ENCODE peak calls at places on chromosome 4, in ten cellular contexts. W, F, K, J, V, G, S, D, L and C are unnamed samples.
A peak's percentile ranks its signal among the peaks of the same experiment; 100 is the strongest.

GRCh38 chr4:15653864-15654391 is 1.2 kb downstream of the FBXL5 start:
- DNase-seq in W (peak; percentile 8), F (peak; percentile 77), K (no peak), J (peak; percentile 71), V (no peak), G (no peak), S (no peak), D (no peak), L (no peak), C (no peak)

GRCh38 chr4:73683033-73683432 is 57.3 kb upstream of the CXCL8 start:
- DNase-seq in W (no peak), F (no peak), K (no peak), J (no peak), V (no peak), G (no peak), S (no peak), D (no peak), L (no peak), C (no peak)

GRCh38 chr4:110945600-110945999 is 322.7 kb upstream of the PITX2 start:
- DNase-seq in W (no peak), F (no peak), K (no peak), J (no peak), V (no peak), G (peak; percentile 39), S (no peak), D (no peak), L (no peak), C (no peak)

GRCh38 chr4:74659576-74660411 is 134.5 kb downstream of the BTC start:
- DNase-seq in W (no peak), F (peak; percentile 96), K (no peak), J (peak; percentile 99), V (no peak), G (no peak), S (no peak), D (no peak), L (peak; percentile 15), C (no peak)

GRCh38 chr4:162683659-162684370 is 482.9 kb downstream of the NAF1 start:
- DNase-seq in W (no peak), F (no peak), K (no peak), J (peak; percentile 62), V (no peak), G (no peak), S (no peak), D (no peak), L (no peak), C (no peak)

GRCh38 chr4:165592386-165592785 is 213.6 kb downstream of the CPE start:
- DNase-seq in W (no peak), F (no peak), K (no peak), J (peak; percentile 87), V (no peak), G (no peak), S (no peak), D (no peak), L (no peak), C (no peak)

GRCh38 chr4:126915999-126916625 is 716.6 kb upstream of the INTU start:
- DNase-seq in W (no peak), F (peak; percentile 35), K (no peak), J (no peak), V (no peak), G (no peak), S (no peak), D (no peak), L (no peak), C (no peak)

GRCh38 chr4:168453146-168453545 is 27.1 kb downstream of the DDX60L start:
- DNase-seq in W (no peak), F (no peak), K (no peak), J (no peak), V (no peak), G (no peak), S (no peak), D (no peak), L (no peak), C (no peak)

GRCh38 chr4:152064282-152064681 is 303.5 kb upstream of the GATB start:
- DNase-seq in W (no peak), F (peak; percentile 35), K (no peak), J (peak; percentile 24), V (no peak), G (no peak), S (no peak), D (no peak), L (no peak), C (no peak)

GRCh38 chr4:83865417-83866150 is 329.7 kb downstream of the GPAT3 start:
- DNase-seq in W (peak; percentile 71), F (no peak), K (no peak), J (peak; percentile 16), V (no peak), G (no peak), S (no peak), D (no peak), L (no peak), C (no peak)

GRCh38 chr4:138414202-138414601 is 172.1 kb upstream of the SLC7A11 start:
- DNase-seq in W (no peak), F (no peak), K (no peak), J (no peak), V (no peak), G (no peak), S (no peak), D (no peak), L (no peak), C (no peak)

GRCh38 chr4:41144812-41145211 is 69.5 kb downstream of the APBB2 start:
- DNase-seq in W (no peak), F (peak; percentile 12), K (no peak), J (no peak), V (no peak), G (no peak), S (no peak), D (no peak), L (no peak), C (no peak)

GRCh38 chr4:41143721-41144379 is 70.5 kb downstream of the APBB2 start:
- DNase-seq in W (no peak), F (peak; percentile 71), K (no peak), J (no peak), V (no peak), G (no peak), S (no peak), D (no peak), L (no peak), C (no peak)

GRCh38 chr4:41141910-41142309 is 72.4 kb downstream of the APBB2 start:
- DNase-seq in W (no peak), F (peak; percentile 79), K (no peak), J (peak; percentile 98), V (no peak), G (no peak), S (no peak), D (no peak), L (no peak), C (no peak)

GRCh38 chr4:41142356-41142755 is 72.0 kb downstream of the APBB2 start:
- DNase-seq in W (no peak), F (peak; percentile 35), K (no peak), J (no peak), V (no peak), G (no peak), S (no peak), D (peak; percentile 39), L (no peak), C (no peak)

DNA sequence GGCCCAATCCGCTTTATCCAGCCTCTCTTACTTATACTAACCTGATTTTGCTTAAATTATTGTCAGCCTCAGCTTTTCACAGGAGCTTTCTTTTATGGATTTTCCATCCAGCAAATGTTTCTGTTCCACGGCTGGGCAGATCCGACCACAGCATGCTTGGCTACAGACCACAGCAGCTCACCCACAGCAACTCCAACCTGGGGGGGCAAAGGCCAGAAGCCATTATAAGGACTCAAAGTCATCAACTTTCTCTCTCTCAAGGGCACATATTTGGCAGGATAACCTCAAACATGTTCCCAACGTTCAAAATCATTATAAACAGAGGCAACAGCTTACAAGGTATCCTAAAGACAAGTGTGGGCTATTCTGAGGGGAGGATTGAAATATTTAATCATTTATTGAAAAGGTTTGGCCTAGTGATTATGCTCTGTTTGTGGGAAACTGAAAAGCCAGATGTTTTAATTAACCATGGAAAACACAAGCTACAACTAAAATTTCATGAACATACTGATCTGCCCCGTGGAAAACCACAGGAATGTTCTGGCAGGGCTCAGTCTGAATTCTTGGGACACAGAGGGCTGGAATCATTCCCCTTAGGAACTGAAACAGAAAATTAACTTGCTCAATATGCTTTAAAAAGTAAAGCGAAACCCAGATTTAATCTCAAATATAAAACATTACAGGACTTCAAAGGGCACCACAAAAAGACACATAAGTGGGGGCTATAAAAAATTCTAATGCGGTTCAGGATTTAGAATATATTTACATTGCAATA is 71.2 kb downstream of the APBB2 start:
- DNase-seq in W (no peak), F (peak; percentile 94), K (no peak), J (peak; percentile 97), V (no peak), G (peak; percentile 63), S (peak; percentile 29), D (peak; percentile 28), L (peak; percentile 74), C (no peak)
- H3K4me3 ChIP-seq in W (no peak overlapping the region), F (peak overlapping the region; percentile 63), K (no peak overlapping the region), J (no peak overlapping the region), V (no peak overlapping the region), G (peak overlapping the region; percentile 33), S (peak overlapping the region; percentile 9), D (peak overlapping the region; percentile 10), L (no peak overlapping the region), C (no peak overlapping the region)

DNA sequence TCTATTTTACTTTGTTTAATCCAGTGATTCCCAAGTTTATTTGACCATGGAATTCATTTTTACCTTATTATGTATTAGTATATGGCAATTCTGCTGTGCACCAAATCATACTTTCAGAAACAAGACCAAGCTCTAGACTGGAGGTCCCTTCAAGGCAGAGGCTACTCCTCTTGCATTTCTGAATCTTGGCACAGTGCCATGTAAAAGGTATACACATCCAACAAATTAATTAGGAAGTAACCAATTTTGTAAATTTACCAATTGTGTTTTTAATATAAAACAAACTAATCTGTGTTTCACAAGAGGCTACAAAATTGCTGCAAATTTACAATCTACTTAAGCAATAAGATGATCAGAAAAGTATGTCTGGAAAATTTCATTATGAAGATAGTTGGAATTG is 712.2 kb upstream of the HS3ST1 start:
- DNase-seq in W (no peak), F (no peak), K (no peak), J (no peak), V (no peak), G (no peak), S (no peak), D (no peak), L (no peak), C (no peak)
- H3K4me1 ChIP-seq in W (no peaks in the 10 kb centered on the region), F (no peaks in the 10 kb centered on the region), K (no peaks in the 10 kb centered on the region), J (no peaks in the 10 kb centered on the region), V (no peaks in the 10 kb centered on the region), G (no peaks in the 10 kb centered on the region), S (no peaks in the 10 kb centered on the region), D (no peaks in the 10 kb centered on the region), L (no peaks in the 10 kb centered on the region), C (no peaks in the 10 kb centered on the region)

DNA sequence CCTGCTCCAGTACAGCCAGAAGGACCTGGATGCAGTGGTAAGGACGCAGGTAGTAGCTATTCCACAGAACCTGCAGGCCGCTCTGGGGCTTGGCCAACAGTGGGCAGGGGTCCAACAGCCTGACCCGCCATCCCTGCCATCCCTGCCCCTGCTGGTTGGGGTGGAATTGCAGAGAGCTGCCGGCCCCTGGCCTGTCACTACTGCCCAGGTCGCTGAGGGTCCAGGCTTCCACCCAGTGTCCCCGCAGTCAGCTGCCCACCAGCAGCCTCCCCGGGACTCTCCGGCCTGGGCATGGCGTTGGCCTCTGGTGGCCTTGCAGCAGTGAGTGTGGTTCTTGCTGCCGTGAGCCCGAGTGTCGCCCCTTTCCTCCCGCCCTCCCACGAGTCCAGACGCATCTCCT is 16.3 kb downstream of the TACC3 start:
- DNase-seq in W (no peak), F (no peak), K (no peak), J (no peak), V (no peak), G (no peak), S (no peak), D (no peak), L (no peak), C (no peak)
- H3K36me3 ChIP-seq in W (peaks cover 84% of the 10 kb centered on the region), F (peaks cover 17% of the 10 kb centered on the region), K (peaks cover 95% of the 10 kb centered on the region), J (peaks cover 21% of the 10 kb centered on the region), V (no peaks in the 10 kb centered on the region), G (no peaks in the 10 kb centered on the region), S (peaks cover 98% of the 10 kb centered on the region), D (peaks cover 73% of the 10 kb centered on the region), L (no peaks in the 10 kb centered on the region), C (peaks cover 79% of the 10 kb centered on the region)

GRCh38 chr4:142607976-142608375 is 238.1 kb downstream of the INPP4B start:
- DNase-seq in W (no peak), F (no peak), K (no peak), J (no peak), V (no peak), G (no peak), S (no peak), D (no peak), L (no peak), C (no peak)
- H3K4me3 ChIP-seq in W (no peak overlapping the region), F (no peak overlapping the region), K (no peak overlapping the region), J (no peak overlapping the region), V (no peak overlapping the region), G (no peak overlapping the region), S (no peak overlapping the region), D (no peak overlapping the region), L (no peak overlapping the region), C (no peak overlapping the region)